ENCODE peak calls at places on chromosome 9, in six cellular contexts. G, J, L, P, Z and Q are unnamed samples. For H3K4me1, the result is how much of the 10 kb centered on the place peaks cover.

GRCh38 chr9:8486095-8486494 is 686.5 kb upstream of the DMAC1 start:
- DNase-seq in J (no peak), L (no peak), P (no peak), G (no peak), Z (no peak), Q (no peak)

GRCh38 chr9:123686131-123686848 is 243.6 kb downstream of the DENND1A start:
- DNase-seq in J (no peak), Z (no peak), G (no peak), L (no peak), P (peak), Q (no peak)

GRCh38 chr9:99140685-99141314 is 35.9 kb downstream of the TGFBR1 start:
- DNase-seq in G (no peak), J (no peak), P (peak), L (peak), Z (no peak), Q (peak)

GRCh38 chr9:123957731-123958130 is 27.8 kb upstream of the DENND1A start:
- DNase-seq in J (no peak), L (no peak), P (no peak), Z (no peak), G (no peak), Q (no peak)

GRCh38 chr9:69122086-69122390 is 52.0 kb upstream of the TJP2 start:
- DNase-seq in P (peak), Z (peak), G (peak), J (peak), L (peak), Q (peak)

GRCh38 chr9:95626885-95627558 is 110.3 kb upstream of the PTCH1 start:
- DNase-seq in L (peak), Z (peak), P (no peak), G (peak), J (peak), Q (no peak)

GRCh38 chr9:107952773-107953172 is 463.2 kb upstream of the KLF4 start:
- DNase-seq in Z (no peak), G (no peak), P (no peak), L (no peak), J (no peak), Q (no peak)

GRCh38 chr9:83430681-83431080 is 107.5 kb downstream of the FRMD3 start:
- DNase-seq in L (no peak), Z (no peak), G (no peak), J (no peak), P (no peak), Q (no peak)

GRCh38 chr9:18359335-18359734 is 114.6 kb upstream of the ADAMTSL1 start:
- DNase-seq in J (no peak), G (no peak), L (no peak), Z (no peak), P (peak), Q (no peak)

GRCh38 chr9:126482361-126483044 is 131.2 kb upstream of the LMX1B start:
- DNase-seq in Z (no peak), L (no peak), J (peak), G (peak), P (peak), Q (no peak)

GRCh38 chr9:133509179-133510083 is 15.3 kb downstream of the MYMK start:
- DNase-seq in J (no peak), G (peak), L (no peak), Z (no peak), P (no peak), Q (peak)

GRCh38 chr9:134169166-134169565 is 4.8 kb upstream of the RNU6ATAC start:
- DNase-seq in G (no peak), L (no peak), Z (no peak), P (no peak), J (no peak), Q (no peak)

GRCh38 chr9:6904366-6904765 is 146.6 kb downstream of the KDM4C start:
- DNase-seq in L (no peak), G (no peak), P (no peak), J (no peak), Z (no peak), Q (no peak)

GRCh38 chr9:129712595-129713524 is 40.0 kb downstream of the PTGES start:
- DNase-seq in G (no peak), J (no peak), P (peak), Z (no peak), L (no peak), Q (no peak)

GRCh38 chr9:114606597-114607207 is 4.4 kb upstream of the TMEM268 start:
- DNase-seq in P (peak), G (no peak), L (no peak), J (no peak), Z (no peak), Q (no peak)
- H3K4me1 ChIP-seq in P (under half), G (under half), L (under half), J (under half), Z (under half), Q (under half)

DNA sequence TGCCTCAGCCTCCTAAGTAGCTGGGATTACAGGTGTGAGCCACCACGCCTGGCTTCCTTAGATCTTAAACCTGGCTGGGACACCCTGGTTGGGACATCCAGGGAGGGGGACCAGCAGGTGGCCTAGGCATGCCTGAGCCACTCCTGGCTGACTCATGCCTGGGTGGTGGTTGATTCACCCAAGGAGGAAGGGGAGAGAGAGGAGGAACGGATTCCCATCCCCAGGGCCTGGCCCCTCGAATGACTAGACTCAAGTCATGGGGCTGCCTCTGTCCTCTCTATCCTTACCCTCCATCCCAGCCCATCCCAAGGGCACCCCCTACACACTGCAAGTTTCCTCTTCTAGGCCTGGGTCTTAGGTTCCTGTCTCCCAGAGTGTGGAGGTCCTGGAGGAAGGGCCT is 12.7 kb downstream of the EEIG1 start:
- DNase-seq in L (peak), G (no peak), J (no peak), Z (no peak), P (peak), Q (no peak)
- H3K27ac ChIP-seq in L (peak), G (peak), J (peak), Z (peak), P (peak), Q (peak)

GRCh38 chr9:102049586-102050246 is 311.3 kb upstream of the GRIN3A start:
- DNase-seq in Z (no peak), L (no peak), P (no peak), J (no peak), G (no peak), Q (no peak)
- H3K4me3 ChIP-seq in Z (no peak), L (no peak), P (no peak), J (no peak), G (no peak), Q (no peak)

GRCh38 chr9:23041466-23041865 is 594.8 kb downstream of the DMRTA1 start:
- DNase-seq in P (no peak), G (no peak), Z (no peak), J (no peak), L (no peak), Q (no peak)
- H3K4me1 ChIP-seq in P (under half), G (under half), Z (under half), J (under half), L (under half), Q (under half)

DNA sequence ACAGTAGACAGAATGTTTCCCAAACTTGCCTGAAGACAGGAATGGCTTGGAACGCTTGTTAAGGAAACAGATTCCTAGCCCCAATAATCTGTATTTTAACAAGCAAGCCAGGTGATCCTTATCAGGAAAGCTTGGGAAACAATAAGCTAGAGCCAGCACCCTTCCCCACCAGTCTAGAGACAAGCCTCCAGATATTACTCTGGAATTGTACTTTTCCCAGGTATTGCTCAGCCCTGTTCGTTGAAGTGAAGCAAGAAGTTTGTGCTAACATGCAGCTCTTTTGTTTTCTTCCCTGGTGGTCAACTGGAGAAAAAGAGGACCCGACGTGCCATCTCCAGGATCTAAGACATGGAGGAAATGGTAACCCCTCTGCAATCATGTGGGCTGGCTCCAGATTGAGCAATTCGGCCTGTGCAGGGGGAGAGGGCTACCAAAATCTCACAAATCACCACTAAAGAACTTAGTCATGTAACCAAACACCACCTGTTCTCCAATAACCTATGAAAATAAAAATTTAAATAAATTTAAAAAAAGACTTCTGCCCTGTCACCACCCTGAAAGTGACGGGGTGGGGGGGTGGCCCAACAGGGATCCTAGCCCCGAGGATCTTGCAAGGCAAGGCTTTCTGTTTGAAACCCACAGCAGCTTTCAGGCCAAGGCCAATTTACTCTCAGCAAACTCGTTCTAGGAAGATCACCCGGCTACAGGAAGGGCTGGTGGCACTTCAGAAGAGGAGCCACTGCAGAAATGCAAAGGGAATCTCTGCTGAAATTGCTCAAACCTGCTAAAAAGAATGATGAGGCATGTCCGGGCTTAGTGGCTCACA is 48.6 kb downstream of the SHB start:
- DNase-seq in J (no peak), Z (no peak), P (no peak), L (no peak), G (no peak), Q (no peak)
- H3K27ac ChIP-seq in J (no peak), Z (no peak), P (peak), L (peak), G (no peak), Q (no peak)

GRCh38 chr9:73154271-73154670 is 2.6 kb downstream of the ANXA1 start:
- DNase-seq in Z (no peak), G (no peak), J (no peak), L (no peak), P (no peak), Q (no peak)

GRCh38 chr9:73153793-73154227 is 2.1 kb downstream of the ANXA1 start:
- DNase-seq in G (no peak), P (peak), Z (no peak), J (no peak), L (no peak), Q (peak)

GRCh38 chr9:73152953-73153352 is 1.3 kb downstream of the ANXA1 start:
- DNase-seq in Z (no peak), J (no peak), G (no peak), L (no peak), P (no peak), Q (peak)

GRCh38 chr9:73151653-73152382 is at the start of gene ANXA1:
- DNase-seq in G (no peak), Z (no peak), J (no peak), P (peak), L (no peak), Q (peak)

GRCh38 chr9:73152445-73152844 is 780 bp downstream of the ANXA1 start:
- DNase-seq in Z (no peak), P (peak), G (no peak), L (no peak), J (no peak), Q (peak)
- H3K4me3 ChIP-seq in Z (peak), P (peak), G (peak), L (peak), J (peak), Q (peak)

GRCh38 chr9:110048473-110048975 is 159.4 kb downstream of the C9orf152 start:
- DNase-seq in J (peak), P (peak), L (peak), G (peak), Z (peak), Q (peak)

GRCh38 chr9:110049699-110050450 is 158.1 kb downstream of the C9orf152 start:
- DNase-seq in J (peak), L (peak), Z (no peak), G (peak), P (no peak), Q (peak)

GRCh38 chr9:110047955-110048472 is 159.9 kb downstream of the C9orf152 start:
- DNase-seq in Z (no peak), G (peak), J (peak), L (no peak), P (no peak), Q (no peak)

GRCh38 chr9:110047232-110047954 is 160.6 kb downstream of the C9orf152 start:
- DNase-seq in L (no peak), G (no peak), J (no peak), Z (no peak), P (no peak), Q (no peak)

DNA sequence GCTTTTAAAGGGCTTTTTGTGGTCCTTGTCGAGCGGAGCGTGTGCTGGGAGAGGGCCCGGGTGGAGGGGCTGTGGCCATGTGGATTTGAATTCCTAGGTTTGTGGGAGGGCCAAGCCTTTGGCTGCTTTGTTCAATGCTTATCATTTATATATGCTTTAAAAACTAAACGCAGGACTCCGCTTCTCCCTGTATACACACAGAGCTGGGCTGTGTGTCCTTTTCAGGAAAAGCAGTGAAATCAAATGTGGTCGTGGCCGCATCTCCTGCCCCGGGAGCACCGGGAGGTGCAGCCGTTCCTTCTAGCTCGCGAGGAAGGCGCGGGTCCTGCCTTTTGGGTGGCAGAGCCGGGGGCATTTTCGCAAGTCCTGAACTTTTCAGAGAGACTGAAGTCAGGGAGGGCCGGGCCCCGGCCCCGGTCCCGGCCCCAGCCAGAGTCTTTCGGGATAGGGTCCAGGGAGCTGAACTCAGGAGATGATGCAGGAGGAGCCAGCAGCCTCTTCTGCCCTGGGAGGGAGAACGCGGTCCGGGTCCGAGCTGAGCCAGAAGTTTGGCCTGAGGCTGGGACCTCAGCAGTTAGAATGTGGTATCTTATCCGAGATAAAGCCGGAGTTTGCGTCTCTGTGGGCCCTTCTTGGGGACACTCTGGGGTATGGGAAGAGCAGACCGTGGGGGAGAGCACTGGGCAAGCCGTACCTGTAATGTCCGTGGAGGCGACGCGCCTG is 158.8 kb downstream of the C9orf152 start:
- DNase-seq in G (peak), P (no peak), Z (no peak), J (no peak), L (no peak), Q (peak)
- H3K4me1 ChIP-seq in G (under half), P (under half), Z (under half), J (under half), L (under half), Q (under half)

GRCh38 chr9:114344188-114344566 is 14.5 kb downstream of the ORM2 start:
- DNase-seq in J (no peak), Z (no peak), P (no peak), G (no peak), L (no peak), Q (no peak)

GRCh38 chr9:114345493-114346065 is 15.9 kb downstream of the ORM2 start:
- DNase-seq in P (no peak), J (no peak), L (no peak), Z (no peak), G (no peak), Q (no peak)

GRCh38 chr9:114347675-114348074 is 18.0 kb downstream of the ORM2 start:
- DNase-seq in Z (no peak), L (no peak), J (no peak), G (no peak), P (no peak), Q (no peak)

GRCh38 chr9:114344692-114345091 is 15.0 kb downstream of the ORM2 start:
- DNase-seq in P (no peak), G (no peak), L (no peak), Z (no peak), J (no peak), Q (no peak)

DNA sequence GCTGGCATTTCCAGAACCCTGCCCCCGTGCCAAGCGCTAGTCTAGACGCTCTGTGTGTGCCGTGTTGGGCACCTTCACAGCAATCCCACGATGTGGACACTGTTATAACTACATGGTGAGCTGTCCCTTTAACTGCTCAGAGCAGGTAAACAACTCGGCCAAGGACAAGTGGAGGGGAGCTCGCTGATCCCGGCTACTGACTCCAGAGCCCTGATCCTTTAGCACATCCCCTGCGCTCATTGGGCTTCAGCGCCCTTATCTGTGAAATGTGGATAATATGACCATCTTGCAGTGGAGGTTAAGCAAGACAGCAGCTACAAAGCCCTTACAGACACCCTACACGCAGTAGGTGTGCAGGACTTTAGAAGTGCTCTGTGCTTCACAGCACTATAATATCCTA is 16.5 kb downstream of the ORM2 start:
- DNase-seq in L (no peak), G (no peak), Z (no peak), P (no peak), J (no peak), Q (no peak)
- H3K27ac ChIP-seq in L (no peak), G (no peak), Z (no peak), P (no peak), J (no peak), Q (no peak)